ENCODE peak calls at places on chromosomes 6 and 20, in eight cellular contexts. O is T47D, T is SK-MEL-5, E is foreskin keratinocyte, P is kidney epithelial cell, F is brain microvascular endothelial cell, L is cerebellum, X is GM12865. A is an unnamed sample.

GRCh38 chr6:10401004-10401536 is 13.8 kb downstream of the TFAP2A start:
- DNase-seq in P (no peak), X (no peak), E (peak), L (no peak), O (no peak), F (no peak), T (peak), A (no peak)

GRCh38 chr6:134002821-134003220 is 49.6 kb downstream of the SLC2A12 start:
- DNase-seq in T (peak), X (peak), P (peak), O (no peak), E (no peak), F (no peak), L (no peak), A (no peak)

GRCh38 chr6:73079611-73079955 is 145.7 kb downstream of the KHDC1L start:
- DNase-seq in O (no peak), F (peak), P (no peak), T (peak), X (no peak), L (no peak), E (peak), A (no peak)

GRCh38 chr6:135411339-135411738 is 86.2 kb downstream of the AHI1 start:
- DNase-seq in O (peak), L (no peak), T (no peak), F (no peak), E (peak), P (no peak), X (no peak), A (no peak)

GRCh38 chr20:57396212-57396611 is 5.0 kb downstream of the RBM38 start:
- DNase-seq in T (no peak), E (no peak), O (no peak), X (no peak), F (no peak), L (no peak), P (no peak), A (no peak)

GRCh38 chr6:129345890-129346289 is 364.1 kb downstream of the ARHGAP18 start:
- DNase-seq in O (no peak), L (no peak), X (no peak), F (peak), E (peak), P (no peak), T (no peak), A (no peak)

GRCh38 chr20:16918366-16918765 is 170.2 kb downstream of the OTOR start:
- DNase-seq in E (no peak), X (no peak), L (no peak), P (no peak), O (no peak), T (no peak), F (no peak), A (no peak)

GRCh38 chr6:142482973-142483372 is 181.2 kb downstream of the ADGRG6 start:
- DNase-seq in O (no peak), L (no peak), P (no peak), X (no peak), E (no peak), F (no peak), T (no peak), A (no peak)

GRCh38 chr6:149236584-149236983 is 80.9 kb upstream of the TAB2 start:
- DNase-seq in F (peak), P (no peak), T (no peak), L (no peak), X (no peak), O (no peak), E (no peak), A (no peak)

GRCh38 chr6:42783177-42783875 is 1.5 kb downstream of the BICRAL start:
- DNase-seq in T (peak), F (peak), P (no peak), X (peak), L (peak), E (peak), O (peak), A (peak)

GRCh38 chr6:134063966-134064445 is 11.6 kb upstream of the SLC2A12 start:
- DNase-seq in F (peak), L (peak), P (peak), E (peak), T (peak), X (peak), O (peak), A (no peak)